ENCODE peak calls at places on chromosomes 4 and X, in nine cellular contexts. B is colonic mucosa, S is heart left ventricle, C is sigmoid colon, N is breast epithelium, J is PC-3, M is heart right ventricle, G is IMR-90, T is tibial nerve. V is an unnamed sample. For H3K4me1, the result is how much of the 10 kb centered on the place peaks cover.

GRCh38 chr4:37641886-37642849 is 44.0 kb downstream of the RELL1 start:
- DNase-seq in B (no peak), S (no peak), C (no peak), N (no peak), J (no peak), M (no peak), G (no peak), T (no peak), V (no peak)

GRCh38 chrX:102154900-102155805 is 624 bp downstream of the BEX5 start:
- DNase-seq in B (peak), S (no peak), C (no peak), N (no peak), J (no peak), M (no peak), G (no peak), T (no peak), V (peak)

GRCh38 chrX:56284269-56284668 is 52.1 kb downstream of the KLF8 start:
- DNase-seq in B (no peak), S (no peak), C (no peak), N (no peak), J (no peak), M (no peak), G (no peak), T (no peak), V (peak)

GRCh38 chr4:145842224-145842887 is 96.3 kb downstream of the ZNF827 start:
- DNase-seq in B (no peak), S (no peak), C (no peak), N (no peak), J (no peak), M (no peak), G (no peak), T (no peak), V (no peak)

GRCh38 chr4:68257719-68258118 is 12.2 kb upstream of the TMPRSS11B start:
- DNase-seq in B (no peak), S (no peak), C (no peak), N (no peak), J (no peak), M (no peak), G (no peak), T (no peak), V (no peak)

GRCh38 chr4:3404546-3404945 is 37.2 kb upstream of the HGFAC start:
- DNase-seq in B (no peak), S (no peak), C (peak), N (no peak), J (no peak), M (no peak), G (no peak), T (no peak), V (no peak)

GRCh38 chr4:154465085-154465484 is 26.5 kb downstream of the DCHS2 start:
- DNase-seq in B (no peak), S (no peak), C (no peak), N (no peak), J (peak), M (no peak), G (no peak), T (no peak), V (no peak)

GRCh38 chr4:113878718-113879117 is 100.7 kb downstream of the ARSJ start:
- DNase-seq in B (no peak), S (no peak), C (no peak), N (no peak), J (peak), M (no peak), G (peak), T (no peak), V (no peak)

GRCh38 chrX:48076343-48076742 is 4.9 kb upstream of the ZNF630 start:
- DNase-seq in B (no peak), S (no peak), C (no peak), N (no peak), J (no peak), M (no peak), G (no peak), T (no peak), V (no peak)

GRCh38 chrX:149570668-149571067 is 16.6 kb downstream of the MAGEA9B start:
- DNase-seq in B (no peak), S (no peak), C (no peak), N (no peak), J (peak), M (no peak), G (peak), T (no peak), V (no peak)

GRCh38 chrX:107716045-107716684 is 59.4 kb downstream of the TSC22D3 start:
- DNase-seq in B (no peak), S (no peak), C (no peak), N (no peak), J (peak), M (peak), G (peak), T (no peak), V (peak)

GRCh38 chrX:30913556-30913955 is 24.5 kb upstream of the TAB3 start:
- DNase-seq in B (no peak), S (no peak), C (no peak), N (no peak), J (no peak), M (no peak), G (no peak), T (no peak), V (no peak)

GRCh38 chr4:169351860-169352259 is 81.1 kb upstream of the SH3RF1 start:
- DNase-seq in B (no peak), S (peak), C (no peak), N (no peak), J (no peak), M (no peak), G (peak), T (no peak), V (no peak)

GRCh38 chr4:69860521-69861298 is 765 bp upstream of the SULT1E1 start:
- DNase-seq in B (no peak), S (no peak), C (no peak), N (no peak), J (peak), M (no peak), G (no peak), T (no peak), V (no peak)

GRCh38 chr4:69861756-69862155 is 1.8 kb upstream of the SULT1E1 start:
- DNase-seq in B (no peak), S (no peak), C (no peak), N (no peak), J (no peak), M (no peak), G (no peak), T (no peak), V (no peak)

GRCh38 chr4:69860007-69860406 is at the start of gene SULT1E1:
- DNase-seq in B (no peak), S (no peak), C (no peak), N (no peak), J (peak), M (no peak), G (peak), T (no peak), V (no peak)

GRCh38 chr4:69858683-69859082 is 1.3 kb downstream of the SULT1E1 start:
- DNase-seq in B (no peak), S (no peak), C (no peak), N (no peak), J (peak), M (no peak), G (no peak), T (no peak), V (no peak)

DNA sequence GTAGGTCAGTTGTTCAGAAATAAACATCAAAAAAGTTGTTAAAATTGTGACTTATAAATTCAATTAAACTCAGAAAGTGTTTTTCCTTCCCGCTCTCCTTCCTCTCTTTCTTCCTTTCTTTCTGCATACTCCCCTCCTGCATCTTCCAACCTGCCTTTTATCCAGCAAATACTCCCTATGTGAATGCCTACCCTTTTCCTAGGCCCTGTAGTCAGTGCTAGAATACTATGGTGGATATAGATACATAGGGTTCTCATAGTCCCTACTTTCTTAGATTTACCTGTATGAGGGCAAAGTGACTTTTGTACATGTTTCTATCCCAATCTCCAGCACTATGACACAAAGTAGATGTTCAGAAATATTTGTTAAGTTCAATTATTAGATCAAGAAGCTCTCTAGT is 805 bp downstream of the SULT1E1 start:
- DNase-seq in B (no peak), S (no peak), C (no peak), N (no peak), J (no peak), M (no peak), G (no peak), T (no peak), V (no peak)
- H3K4me3 ChIP-seq in B (no peak), S (no peak), C (no peak), N (no peak), J (no peak), M (no peak), G (no peak), T (no peak), V (no peak)

GRCh38 chr4:10106421-10107039 is 10.1 kb downstream of the WDR1 start:
- DNase-seq in B (peak), S (peak), C (peak), N (no peak), J (peak), M (no peak), G (peak), T (peak), V (peak)
- H3K4me1 ChIP-seq in B (under half), S (half or more), C (under half), N (under half), J (half or more), M (under half), G (half or more), T (half or more), V (half or more)

DNA sequence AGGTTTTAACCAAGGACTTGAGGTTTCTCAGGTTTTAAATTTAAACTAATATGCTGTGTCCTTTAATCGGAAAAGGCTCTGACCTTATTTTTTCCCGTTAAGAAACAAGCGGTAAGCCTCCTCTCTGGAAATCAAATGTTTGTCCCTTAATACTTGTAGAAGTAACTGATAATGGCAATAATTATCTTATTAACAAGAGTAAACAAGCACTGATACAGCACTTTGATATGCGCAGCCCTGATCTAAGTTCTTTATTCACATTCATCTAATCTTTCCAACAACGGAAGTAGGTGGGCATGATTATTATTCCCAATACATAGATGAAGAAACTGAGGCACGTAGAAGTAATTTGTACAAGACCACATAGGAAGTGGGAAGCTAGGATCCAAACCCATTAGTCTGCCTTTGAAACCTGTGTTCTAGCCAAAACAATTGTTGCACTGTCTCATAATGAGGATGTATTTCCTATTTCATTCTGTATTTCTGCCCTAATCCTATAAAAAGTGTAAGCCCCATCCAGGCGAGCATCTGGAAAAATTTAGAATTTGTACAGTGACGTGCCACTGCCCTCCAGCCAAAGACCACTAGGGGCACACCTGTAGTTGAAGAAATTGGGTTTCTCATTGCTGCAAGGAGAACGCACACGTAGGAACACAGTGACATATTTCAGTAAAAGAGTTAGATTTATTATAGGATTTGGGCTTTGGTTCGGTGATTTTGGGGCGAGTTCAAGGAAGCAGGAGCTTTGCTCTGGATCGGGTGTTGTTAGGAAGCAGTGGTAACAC is 605 bp downstream of the CXorf58 start:
- DNase-seq in B (no peak), S (no peak), C (no peak), N (no peak), J (no peak), M (no peak), G (no peak), T (no peak), V (no peak)
- TF ChIP-seq CTCF in B (peak), S (no peak), C (no peak), N (no peak), J (peak), M (peak), G (peak), T (no peak), V (no peak)

DNA sequence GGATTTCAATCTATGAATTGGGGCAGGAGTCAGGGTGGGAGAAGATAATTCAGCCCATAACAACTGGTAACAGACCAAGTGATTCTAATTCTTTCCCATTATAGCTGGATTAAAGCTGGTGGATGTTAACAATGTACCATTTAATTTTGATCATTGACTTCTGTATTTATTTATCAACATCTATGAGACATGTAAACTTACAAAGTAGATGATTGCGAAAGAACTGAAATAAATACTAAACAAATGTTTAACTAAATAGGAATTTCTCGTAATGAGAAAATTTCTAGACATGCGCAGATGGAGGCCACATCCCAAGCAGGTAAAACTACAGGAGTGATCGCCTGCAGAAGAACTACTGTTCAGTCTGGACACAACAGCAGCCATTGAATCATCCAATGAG is 107.1 kb downstream of the NR3C2 start:
- DNase-seq in B (no peak), S (no peak), C (no peak), N (no peak), J (no peak), M (no peak), G (no peak), T (no peak), V (no peak)
- H3K4me3 ChIP-seq in B (no peak), S (no peak), C (no peak), N (no peak), J (no peak), M (no peak), G (no peak), T (no peak), V (no peak)

DNA sequence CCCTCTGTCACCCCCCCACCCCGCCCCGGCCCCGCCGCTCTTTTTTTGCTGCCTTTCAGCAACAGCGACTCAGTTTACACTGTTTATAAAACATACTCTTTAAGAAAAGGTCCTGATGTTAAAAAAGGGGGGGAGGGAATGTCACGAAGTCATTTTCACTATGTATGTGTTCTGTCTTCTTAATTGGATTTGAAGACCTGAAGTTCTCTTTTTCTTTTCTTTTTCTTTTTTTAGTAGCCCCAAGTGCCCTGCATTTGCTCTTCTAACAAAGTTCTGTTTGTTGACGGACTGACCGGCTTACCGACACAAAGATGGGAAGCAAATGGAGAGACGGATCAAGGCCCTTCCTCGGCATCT is 2.5 kb upstream of the CITED1 start:
- DNase-seq in B (no peak), S (no peak), C (no peak), N (no peak), J (no peak), M (no peak), G (no peak), T (no peak), V (no peak)
- H3K4me1 ChIP-seq in B (under half), S (under half), C (under half), N (under half), J (under half), M (under half), G (under half), T (under half), V (under half)

DNA sequence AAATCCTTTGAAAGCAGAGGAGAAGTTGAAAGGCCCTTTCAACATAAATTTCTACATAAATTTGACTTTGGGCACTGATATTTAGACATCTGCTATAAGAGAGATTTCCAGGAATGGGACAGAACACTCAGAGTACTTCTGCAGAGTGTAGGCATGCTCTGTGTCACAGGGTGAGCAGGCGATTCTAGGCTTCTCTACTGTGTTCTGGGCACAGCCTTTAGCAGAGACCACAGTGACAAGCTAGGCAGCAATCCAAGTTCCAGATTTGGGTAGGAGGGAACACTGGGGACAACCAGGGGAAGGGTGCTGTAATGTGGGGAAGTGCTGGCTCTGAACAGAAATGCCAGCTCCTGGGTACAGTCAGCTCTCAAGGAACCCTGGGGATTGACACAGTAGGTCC is 6.9 kb downstream of the MAGEA10 start:
- DNase-seq in B (no peak), S (no peak), C (no peak), N (no peak), J (no peak), M (no peak), G (no peak), T (no peak), V (no peak)
- TF ChIP-seq CTCF in B (no peak), S (no peak), C (no peak), N (no peak), J (no peak), M (no peak), G (no peak), T (no peak), V (no peak)

DNA sequence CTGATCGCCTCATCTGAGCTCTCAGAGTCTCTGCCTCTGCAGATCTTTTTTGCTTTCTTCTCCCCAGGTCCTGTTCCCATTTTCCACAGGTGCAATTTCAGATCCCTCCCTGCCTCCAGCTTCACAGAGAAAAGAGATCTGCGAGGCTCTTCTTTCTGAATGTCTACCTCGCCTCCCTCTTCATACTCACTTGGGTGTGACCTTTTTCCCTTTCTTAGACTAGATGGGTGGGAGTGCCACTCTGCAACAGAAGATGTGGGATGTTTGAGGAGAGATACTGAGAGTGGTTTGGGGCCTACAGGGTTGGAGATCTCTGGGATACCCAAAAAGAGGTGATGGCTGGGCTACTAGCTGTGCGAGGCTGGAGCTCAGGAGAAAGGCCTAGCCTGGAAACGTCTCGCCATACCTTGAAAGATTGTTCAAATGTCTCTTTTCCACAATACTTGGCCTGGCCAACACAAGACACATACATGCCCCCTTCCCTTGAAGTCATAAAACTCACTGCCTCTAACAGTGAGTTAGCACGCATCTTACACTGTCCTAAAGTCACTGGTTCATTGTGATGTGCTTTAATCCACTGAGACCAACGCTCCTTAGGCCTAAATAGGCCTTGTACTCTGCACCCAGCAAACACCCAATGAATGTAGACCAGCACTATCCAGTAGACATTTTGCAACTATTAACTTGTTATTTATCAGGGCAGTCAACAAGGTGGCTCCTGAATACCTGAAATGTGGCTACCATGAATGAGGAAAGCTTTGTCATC is 33.6 kb downstream of the IRF2 start:
- DNase-seq in B (no peak), S (no peak), C (no peak), N (no peak), J (no peak), M (no peak), G (no peak), T (no peak), V (no peak)
- H3K4me3 ChIP-seq in B (no peak), S (no peak), C (peak), N (no peak), J (no peak), M (peak), G (no peak), T (no peak), V (no peak)